ENCODE peak calls at places on chromosomes 16 and 17, in seven cellular contexts. V is pancreas; I is effector memory CD4-positive, alpha-beta T cell; A is GM23248; C is psoas muscle; B is CD4-positive, CD25-positive, alpha-beta regulatory T cell; M is IMR-90. O is an unnamed sample. For H3K9me3, the result is how much of the 10 kb centered on the place peaks cover.

GRCh38 chr16:6884002-6884401 is 448.6 kb upstream of the RBFOX1 start:
- DNase-seq in V (no peak), I (no peak), B (no peak), A (no peak), M (no peak), C (no peak), O (no peak)

GRCh38 chr17:73192219-73192893 is 499 bp upstream of the COG1 start:
- DNase-seq in B (peak), A (peak), M (peak), I (peak), C (peak), V (peak), O (peak)

GRCh38 chr17:27327871-27328270 is 34.0 kb downstream of the WSB1 start:
- DNase-seq in I (no peak), M (peak), B (no peak), A (no peak), V (no peak), C (no peak), O (no peak)

GRCh38 chr17:53628011-53628410 is 194.7 kb upstream of the KIF2B start:
- DNase-seq in C (no peak), A (peak), I (no peak), M (peak), B (no peak), V (no peak), O (no peak)

GRCh38 chr17:1999557-2000251 is 25.4 kb downstream of the RTN4RL1 start:
- DNase-seq in V (peak), A (peak), M (peak), B (no peak), C (peak), I (no peak), O (no peak)

GRCh38 chr17:77332034-77332971 is 191.5 kb downstream of the SEC14L1 start:
- DNase-seq in V (peak), I (peak), B (peak), A (no peak), C (no peak), M (no peak), O (no peak)

GRCh38 chr17:56436142-56436541 is 157.4 kb upstream of the NOG start:
- DNase-seq in I (no peak), B (no peak), V (no peak), A (no peak), M (no peak), C (no peak), O (no peak)

GRCh38 chr17:75048396-75048933 is 1.4 kb downstream of the KCTD2 start:
- DNase-seq in V (peak), A (peak), B (no peak), I (no peak), C (no peak), M (peak), O (no peak)

GRCh38 chr16:13110124-13110796 is 208.9 kb downstream of the SHISA9 start:
- DNase-seq in M (no peak), B (no peak), A (no peak), C (peak), V (peak), I (no peak), O (no peak)

GRCh38 chr17:67047382-67047781 is 3.0 kb downstream of the CACNG1 start:
- DNase-seq in I (no peak), B (no peak), V (no peak), C (no peak), M (no peak), A (no peak), O (no peak)

GRCh38 chr17:20196314-20196713 is 187.2 kb downstream of the SPECC1 start:
- DNase-seq in V (no peak), A (no peak), M (no peak), I (no peak), C (no peak), B (no peak), O (no peak)

GRCh38 chr16:30621765-30622164 is 11.6 kb upstream of the ZNF689 start:
- DNase-seq in C (no peak), V (no peak), A (peak), M (peak), B (no peak), I (no peak), O (no peak)

GRCh38 chr17:67686246-67686645 is 31.5 kb upstream of the NOL11 start:
- DNase-seq in I (no peak), C (no peak), A (peak), V (no peak), B (no peak), M (no peak), O (no peak)

GRCh38 chr16:87339086-87339723 is 22.0 kb upstream of the C16orf95 start:
- DNase-seq in I (no peak), A (no peak), M (no peak), C (no peak), B (no peak), V (no peak), O (no peak)

GRCh38 chr16:11413907-11414595 is 68.8 kb downstream of the RMI2 start:
- DNase-seq in A (no peak), I (no peak), M (no peak), C (no peak), V (no peak), B (no peak), O (no peak)

GRCh38 chr17:68600881-68601564 is at the start of gene FAM20A:
- DNase-seq in V (peak), M (no peak), C (peak), I (no peak), B (no peak), A (peak), O (peak)

GRCh38 chr16:61580579-61580978 is 455.7 kb downstream of the CDH8 start:
- DNase-seq in B (no peak), I (no peak), M (no peak), C (no peak), A (no peak), V (no peak), O (no peak)

GRCh38 chr16:61581417-61582046 is 454.7 kb downstream of the CDH8 start:
- DNase-seq in M (no peak), B (no peak), V (no peak), C (no peak), I (no peak), A (no peak), O (no peak)

GRCh38 chr16:61579195-61579594 is 457.0 kb downstream of the CDH8 start:
- DNase-seq in C (no peak), I (no peak), B (no peak), V (no peak), A (no peak), M (no peak), O (no peak)

GRCh38 chr16:61576476-61576875 is 459.8 kb downstream of the CDH8 start:
- DNase-seq in V (no peak), M (no peak), I (no peak), B (no peak), A (no peak), C (no peak), O (no peak)

DNA sequence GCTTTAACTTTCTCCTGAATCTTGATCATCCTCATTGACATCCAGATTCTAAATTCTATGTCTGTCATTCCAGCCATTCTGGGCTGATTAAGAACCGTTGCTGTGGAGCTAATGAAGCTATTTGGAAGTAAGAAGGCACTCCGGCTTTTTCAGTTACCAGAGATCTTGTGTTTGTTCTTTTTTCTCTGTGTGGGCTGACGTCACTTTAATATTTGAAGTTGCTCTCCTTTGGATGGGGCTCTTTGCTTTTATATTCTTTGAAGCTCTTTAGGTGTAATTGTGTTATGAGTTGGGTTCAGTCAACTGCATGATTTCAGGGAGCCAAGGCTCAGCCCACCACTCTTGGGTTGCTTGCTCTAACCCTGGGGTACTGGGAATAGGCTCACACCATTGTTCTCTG is 460.6 kb downstream of the CDH8 start:
- DNase-seq in V (no peak), C (no peak), M (no peak), A (no peak), B (no peak), I (no peak), O (no peak)
- H3K9me3 ChIP-seq in V (under half), C (under half), M (under half), A (under half), B (under half), I (under half), O (under half)

GRCh38 chr16:16994831-16995230 is 475.9 kb downstream of the XYLT1 start:
- DNase-seq in V (no peak), M (no peak), C (no peak), I (no peak), B (no peak), A (no peak), O (no peak)
- H3K9me3 ChIP-seq in V (under half), M (under half), C (under half), I (under half), B (under half), A (under half), O (under half)

DNA sequence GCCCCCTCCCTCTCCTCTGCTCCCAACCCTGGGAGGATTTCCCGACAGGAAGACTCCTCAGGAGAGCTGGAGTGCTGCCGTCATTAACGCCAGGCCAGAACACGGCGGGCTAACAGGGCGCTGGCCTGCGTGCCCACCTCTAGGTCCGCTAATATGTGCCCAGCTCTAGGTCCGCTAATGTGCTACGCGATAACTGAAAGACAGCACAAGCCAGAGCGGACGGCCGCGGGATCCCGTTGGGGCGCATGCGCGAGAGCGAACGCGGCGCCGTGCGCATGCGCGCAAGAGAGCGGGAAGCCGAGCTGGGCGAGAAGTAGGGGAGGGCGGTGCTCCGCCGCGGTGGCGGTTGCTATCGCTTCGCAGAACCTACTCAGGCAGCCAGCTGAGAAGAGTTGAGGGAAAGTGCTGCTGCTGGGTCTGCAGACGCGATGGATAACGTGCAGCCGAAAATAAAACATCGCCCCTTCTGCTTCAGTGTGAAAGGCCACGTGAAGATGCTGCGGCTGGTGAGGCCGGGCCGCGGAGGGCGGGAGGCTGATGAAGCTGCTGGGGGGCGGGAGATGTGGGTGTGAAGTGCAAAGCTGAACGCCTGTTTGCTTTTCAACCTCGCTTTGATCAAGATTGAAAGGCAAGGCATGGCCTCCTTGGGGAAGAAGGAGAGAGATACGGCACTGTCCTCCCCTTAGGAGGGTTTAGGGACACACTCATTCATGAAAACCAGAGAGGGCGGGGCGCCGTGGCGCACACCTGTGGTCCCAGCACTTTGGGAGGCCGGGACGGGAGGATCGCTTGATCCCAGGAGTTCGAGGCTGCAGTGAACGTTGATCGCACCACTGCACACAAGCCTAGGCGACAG is at the start of gene CKLF:
- DNase-seq in A (peak), B (peak), I (peak), M (peak), C (peak), V (peak), O (peak)
- H3K9me3 ChIP-seq in A (under half), B (under half), I (under half), M (under half), C (under half), V (under half), O (under half)

GRCh38 chr16:27425961-27426360 is 24.0 kb downstream of the IL21R start:
- DNase-seq in V (no peak), I (no peak), A (no peak), C (no peak), B (no peak), M (no peak), O (no peak)

GRCh38 chr16:27424772-27425498 is 23.0 kb downstream of the IL21R start:
- DNase-seq in B (no peak), I (no peak), A (no peak), V (no peak), C (no peak), M (no peak), O (no peak)

GRCh38 chr16:27426423-27427408 is 24.7 kb downstream of the IL21R start:
- DNase-seq in V (no peak), C (no peak), I (peak), B (peak), A (peak), M (peak), O (no peak)

GRCh38 chr16:27417047-27417671 is 15.2 kb downstream of the IL21R start:
- DNase-seq in V (no peak), B (no peak), C (no peak), I (no peak), A (no peak), M (no peak), O (no peak)

GRCh38 chr16:27421961-27422740 is 20.2 kb downstream of the IL21R start:
- DNase-seq in V (no peak), M (no peak), B (no peak), I (no peak), C (no peak), A (no peak), O (no peak)
- H3K9me3 ChIP-seq in V (under half), M (under half), B (under half), I (under half), C (under half), A (under half), O (under half)

DNA sequence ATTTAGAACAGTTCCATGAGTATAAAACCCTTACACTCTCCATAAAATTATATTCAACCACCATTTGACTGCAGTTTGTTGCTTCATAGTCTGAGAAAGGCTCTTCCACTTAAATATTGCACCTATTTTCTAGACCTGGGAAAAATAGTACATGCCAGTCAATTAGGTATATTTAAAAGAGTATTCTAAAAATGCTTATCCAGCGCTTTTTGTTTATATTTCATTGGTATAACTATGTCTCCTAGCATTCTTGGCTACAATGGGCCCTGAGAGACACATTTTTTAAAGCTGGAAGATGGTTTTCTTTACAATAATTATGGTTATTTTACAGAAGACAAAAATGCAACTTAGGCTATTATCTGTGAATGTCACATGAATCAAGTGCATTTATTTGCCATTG is 439.4 kb downstream of the KCNJ18 start:
- DNase-seq in B (no peak), C (no peak), M (no peak), A (no peak), V (no peak), I (no peak), O (no peak)
- H3K9me3 ChIP-seq in B (under half), C (under half), M (under half), A (under half), V (under half), I (under half), O (under half)

GRCh38 chr17:39617100-39617445 is 9.4 kb upstream of the NEUROD2 start:
- DNase-seq in B (no peak), M (no peak), C (no peak), A (no peak), V (no peak), I (no peak), O (no peak)
- H3K9me3 ChIP-seq in B (under half), M (under half), C (under half), A (under half), V (under half), I (under half), O (under half)

DNA sequence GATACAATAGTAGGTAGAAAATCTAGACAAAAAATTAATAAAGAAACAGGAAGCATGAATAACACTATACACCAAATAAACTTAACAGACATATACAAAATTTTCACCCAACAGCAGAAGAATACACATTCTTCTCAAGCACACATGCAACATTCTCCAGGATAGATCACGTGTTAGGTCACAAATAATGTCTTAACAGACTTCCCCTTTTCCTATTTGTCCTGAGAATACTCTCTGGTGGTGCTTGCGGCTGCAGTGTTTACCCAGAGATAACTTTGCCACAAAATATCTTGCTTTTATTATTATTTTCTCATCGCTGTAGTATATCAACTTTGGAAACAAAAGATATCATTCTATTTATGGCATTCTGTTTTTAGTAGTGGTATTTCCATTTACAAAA is 40.6 kb upstream of the ZNF267 start:
- DNase-seq in I (no peak), M (no peak), B (no peak), C (no peak), V (no peak), A (no peak), O (no peak)
- H3K9me3 ChIP-seq in I (under half), M (under half), B (under half), C (under half), V (under half), A (under half), O (under half)

GRCh38 chr16:35146031-35146710 is 1686.8 kb downstream of the TP53TG3F start:
- DNase-seq in C (no peak), I (no peak), A (no peak), M (no peak), V (no peak), B (no peak), O (no peak)
- H3K9me3 ChIP-seq in C (under half), I (under half), A (under half), M (under half), V (under half), B (under half), O (under half)

O was measured in uterus.